ENCODE peak calls at places on chromosomes 4 and X, in ten cellular contexts. H is HAP-1, U is coronary artery, N is BJ, F is choroid plexus epithelial cell, Q is fibroblast of lung, E is mesendoderm, C is cardiac fibroblast, Y is tibial nerve, A is adrenal gland. W is an unnamed sample.

GRCh38 chr4:127685292-127685691 is 44.9 kb upstream of the SLC25A31 start:
- DNase-seq in H (no peak), U (no peak), N (no peak), F (peak), Q (peak), E (peak), C (peak), Y (no peak), A (no peak), W (peak)

GRCh38 chr4:10529891-10530786 is 72.9 kb upstream of the ZNF518B start:
- DNase-seq in H (no peak), U (no peak), N (no peak), F (peak), Q (peak), E (peak), C (peak), Y (no peak), A (no peak), W (peak)

GRCh38 chr4:151530783-151531182 is 121.8 kb downstream of the FHIP1A start:
- DNase-seq in H (no peak), U (no peak), N (no peak), F (no peak), Q (no peak), E (no peak), C (peak), Y (no peak), A (no peak), W (no peak)

GRCh38 chr4:10354225-10354624 is 103.0 kb downstream of the ZNF518B start:
- DNase-seq in H (no peak), U (no peak), N (no peak), F (no peak), Q (no peak), E (no peak), C (no peak), Y (peak), A (no peak), W (no peak)

GRCh38 chr4:183256756-183257385 is 63.2 kb downstream of the CLDN22 start:
- DNase-seq in H (peak), U (no peak), N (no peak), F (peak), Q (peak), E (peak), C (peak), Y (no peak), A (peak), W (peak)

GRCh38 chr4:94540476-94540875 is 88.7 kb downstream of the PDLIM5 start:
- DNase-seq in H (no peak), U (no peak), N (no peak), F (no peak), Q (no peak), E (no peak), C (no peak), Y (no peak), A (no peak), W (no peak)

GRCh38 chr4:26372525-26373172 is 51.8 kb downstream of the RBPJ start:
- DNase-seq in H (peak), U (no peak), N (no peak), F (peak), Q (peak), E (peak), C (peak), Y (no peak), A (peak), W (peak)

GRCh38 chrX:103628386-103629290 is at the start of gene TCEAL1:
- DNase-seq in H (peak), U (peak), N (no peak), F (peak), Q (peak), E (peak), C (peak), Y (peak), A (peak), W (peak)

GRCh38 chrX:149631293-149632165 is at the start of gene TMEM185A:
- DNase-seq in H (peak), U (no peak), N (no peak), F (peak), Q (peak), E (peak), C (peak), Y (peak), A (peak), W (peak)

GRCh38 chr4:139675156-139675555 is 9.5 kb downstream of the MGST2 start:
- DNase-seq in H (no peak), U (no peak), N (no peak), F (no peak), Q (no peak), E (no peak), C (no peak), Y (no peak), A (no peak), W (no peak)

GRCh38 chr4:2340272-2341061 is 78.0 kb downstream of the ZFYVE28 start:
- DNase-seq in H (peak), U (no peak), N (no peak), F (no peak), Q (no peak), E (no peak), C (no peak), Y (no peak), A (no peak), W (no peak)

GRCh38 chr4:111601671-111602070 is 543.6 kb upstream of the FAM241A start:
- DNase-seq in H (no peak), U (no peak), N (no peak), F (no peak), Q (peak), E (no peak), C (peak), Y (no peak), A (no peak), W (no peak)

GRCh38 chr4:128393111-128393704 is 105.6 kb upstream of the PGRMC2 start:
- DNase-seq in H (no peak), U (no peak), N (no peak), F (peak), Q (peak), E (no peak), C (no peak), Y (no peak), A (no peak), W (peak)

GRCh38 chrX:7163146-7163677 is 15.3 kb upstream of the PUDP start:
- DNase-seq in H (no peak), U (no peak), N (no peak), F (no peak), Q (no peak), E (peak), C (no peak), Y (no peak), A (no peak), W (no peak)

GRCh38 chr4:85370400-85371032 is 104.4 kb upstream of the ARHGAP24 start:
- DNase-seq in H (peak), U (no peak), N (no peak), F (peak), Q (peak), E (peak), C (peak), Y (no peak), A (peak), W (peak)

GRCh38 chrX:21943460-21944135 is 3.1 kb downstream of the SMS start:
- DNase-seq in H (no peak), U (no peak), N (peak), F (peak), Q (peak), E (no peak), C (peak), Y (no peak), A (peak), W (peak)

GRCh38 chrX:39969826-39970569 is 127.8 kb downstream of the BCOR start:
- DNase-seq in H (no peak), U (no peak), N (no peak), F (no peak), Q (no peak), E (no peak), C (no peak), Y (no peak), A (no peak), W (no peak)

GRCh38 chrX:53584891-53585290 is 101.6 kb downstream of the HUWE1 start:
- DNase-seq in H (no peak), U (no peak), N (no peak), F (no peak), Q (no peak), E (no peak), C (no peak), Y (no peak), A (no peak), W (no peak)

GRCh38 chr4:57631147-57631546 is 521.0 kb upstream of the IGFBP7 start:
- DNase-seq in H (no peak), U (no peak), N (no peak), F (no peak), Q (no peak), E (no peak), C (no peak), Y (no peak), A (no peak), W (no peak)

GRCh38 chr4:102779204-102779603 is 18.4 kb upstream of the MANBA start:
- DNase-seq in H (no peak), U (no peak), N (no peak), F (no peak), Q (no peak), E (no peak), C (no peak), Y (no peak), A (no peak), W (no peak)
- H3K4me3 ChIP-seq in H (no peak), U (no peak), N (no peak), F (no peak), Q (no peak), E (no peak), C (no peak), Y (no peak), A (no peak), W (no peak)

DNA sequence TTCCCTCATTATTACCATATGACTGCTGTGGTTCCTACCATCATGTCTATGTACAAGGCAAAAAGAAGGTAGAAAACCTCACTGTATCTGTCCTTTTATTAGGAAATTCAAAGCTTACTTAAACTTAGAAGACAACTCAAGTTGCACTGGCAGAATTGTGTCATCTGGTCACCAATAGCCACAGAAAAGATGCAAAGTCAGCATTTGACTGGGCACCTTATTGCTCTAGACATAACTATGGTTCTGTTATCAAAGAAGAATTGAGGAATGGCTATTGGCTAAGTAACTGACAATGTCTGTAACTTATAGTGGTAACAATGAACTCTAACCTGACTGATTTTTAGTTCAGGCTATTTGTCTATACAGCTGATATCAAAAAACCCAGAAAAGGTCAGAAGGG is 45.3 kb downstream of the MAP9 start:
- DNase-seq in H (no peak), U (no peak), N (no peak), F (no peak), Q (no peak), E (no peak), C (no peak), Y (no peak), A (no peak), W (no peak)
- H3K4me3 ChIP-seq in H (no peak), U (no peak), N (no peak), F (no peak), Q (no peak), E (no peak), C (no peak), Y (no peak), A (no peak), W (no peak)

GRCh38 chrX:65697173-65697572 is 29.7 kb downstream of the MSN start:
- DNase-seq in H (no peak), U (no peak), N (no peak), F (peak), Q (peak), E (peak), C (peak), Y (no peak), A (no peak), W (peak)

GRCh38 chrX:65696613-65697012 is 29.2 kb downstream of the MSN start:
- DNase-seq in H (no peak), U (no peak), N (no peak), F (no peak), Q (peak), E (no peak), C (no peak), Y (no peak), A (no peak), W (peak)

GRCh38 chrX:65690057-65690855 is 22.8 kb downstream of the MSN start:
- DNase-seq in H (no peak), U (peak), N (no peak), F (peak), Q (peak), E (no peak), C (peak), Y (no peak), A (no peak), W (peak)

GRCh38 chrX:65697915-65698796 is 30.7 kb downstream of the MSN start:
- DNase-seq in H (no peak), U (no peak), N (no peak), F (peak), Q (peak), E (peak), C (peak), Y (peak), A (peak), W (no peak)

DNA sequence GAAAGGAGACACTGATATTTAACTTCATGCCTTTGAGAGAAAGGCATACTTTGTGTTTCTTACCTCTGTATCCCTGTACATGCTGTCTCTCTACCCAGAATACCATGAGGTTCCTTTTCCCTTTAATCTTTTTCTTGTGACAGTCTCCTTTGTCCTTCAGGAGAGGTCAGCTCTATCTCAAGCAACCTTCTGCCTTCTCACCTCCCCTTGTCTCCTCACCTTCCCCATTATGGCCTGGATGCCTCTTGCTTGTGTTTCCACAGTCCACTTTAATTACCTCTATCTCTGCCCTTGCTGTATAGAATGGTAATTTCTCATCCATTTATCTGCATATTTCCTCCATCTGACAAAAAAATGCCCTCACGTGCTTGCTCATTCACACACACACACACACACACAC is 28.4 kb downstream of the MSN start:
- DNase-seq in H (no peak), U (no peak), N (no peak), F (no peak), Q (no peak), E (no peak), C (no peak), Y (no peak), A (no peak), W (no peak)
- H3K4me3 ChIP-seq in H (no peak), U (no peak), N (no peak), F (no peak), Q (no peak), E (no peak), C (no peak), Y (no peak), A (no peak), W (no peak)

GRCh38 chr4:175971393-175972179 is 94.1 kb upstream of the WDR17 start:
- DNase-seq in H (peak), U (no peak), N (no peak), F (peak), Q (peak), E (peak), C (no peak), Y (no peak), A (no peak), W (no peak)
- H3K4me3 ChIP-seq in H (peak), U (no peak), N (no peak), F (no peak), Q (no peak), E (no peak), C (no peak), Y (no peak), A (no peak), W (no peak)